ENCODE peak calls at places on chromosomes 6 and 20, in seven cellular contexts. X is cardiac fibroblast; S is AG10803; Q is Karpas-422; P is stimulated activated CD4-positive, alpha-beta T cell treated with anti-CD3 and anti-CD28 coated beads, Interleukin-12 subunit alpha, Interleukin-12 subunit beta, amount 100 ng/mL, for 4 hours; N is RWPE1; R is upper lobe of right lung. J is an unnamed sample.

GRCh38 chr6:103273048-103273447 is 1586.7 kb downstream of the HACE1 start:
- DNase-seq in X (peak; percentile 5), S (no peak), Q (peak; percentile 69), P (no peak), N (no peak), R (no peak), J (no peak)

GRCh38 chr20:41499961-41500725 is 118.0 kb downstream of the CHD6 start:
- DNase-seq in X (no peak), S (peak; percentile 94), Q (no peak), P (no peak), N (no peak), R (no peak), J (peak; percentile 42)

GRCh38 chr6:144909753-144910280 is 624.7 kb downstream of the UTRN start:
- DNase-seq in X (peak; percentile 24), S (no peak), Q (no peak), P (no peak), N (no peak), R (no peak), J (peak; percentile 44)

GRCh38 chr6:86203044-86203443 is 560.4 kb upstream of the SYNCRIP start:
- DNase-seq in X (no peak), S (no peak), Q (no peak), P (no peak), N (no peak), R (no peak), J (no peak)

GRCh38 chr6:142325111-142325510 is 23.3 kb downstream of the ADGRG6 start:
- DNase-seq in X (no peak), S (no peak), Q (no peak), P (no peak), N (no peak), R (no peak), J (no peak)

GRCh38 chr6:3137057-3137777 is 18.7 kb downstream of the BPHL start:
- DNase-seq in X (no peak), S (peak; percentile 11), Q (no peak), P (no peak), N (no peak), R (no peak), J (no peak)

GRCh38 chr6:41315943-41316342 is 19.5 kb upstream of the NCR2 start:
- DNase-seq in X (no peak), S (no peak), Q (no peak), P (no peak), N (no peak), R (no peak), J (no peak)

GRCh38 chr6:46849361-46849690 is 56.1 kb downstream of the MEP1A start:
- DNase-seq in X (no peak), S (no peak), Q (no peak), P (no peak), N (no peak), R (no peak), J (no peak)

GRCh38 chr6:4351857-4352669 is 216.7 kb upstream of the ECI2 start:
- DNase-seq in X (peak; percentile 96), S (peak; percentile 97), Q (no peak), P (no peak), N (peak; percentile 79), R (no peak), J (peak; percentile 86)

GRCh38 chr6:33450434-33450833 is 3.9 kb upstream of the ZBTB9 start:
- DNase-seq in X (no peak), S (no peak), Q (no peak), P (no peak), N (no peak), R (no peak), J (no peak)

GRCh38 chr6:52389626-52390360 is 27.8 kb downstream of the PAQR8 start:
- DNase-seq in X (peak; percentile 31), S (peak; percentile 31), Q (no peak), P (no peak), N (peak; percentile 26), R (peak; percentile 70), J (peak; percentile 63)

GRCh38 chr6:147201885-147202515 is 2.2 kb upstream of the STXBP5 start:
- DNase-seq in X (peak; percentile 54), S (peak; percentile 32), Q (peak; percentile 46), P (no peak), N (no peak), R (no peak), J (peak; percentile 32)

GRCh38 chr6:111011360-111012142 is 29.7 kb downstream of the RPF2 start:
- DNase-seq in X (peak; percentile 62), S (peak; percentile 45), Q (peak; percentile 68), P (no peak), N (peak; percentile 40), R (no peak), J (peak; percentile 43)

GRCh38 chr20:58603656-58604184 is 47.4 kb upstream of the STX16 start:
- DNase-seq in X (peak; percentile 46), S (peak; percentile 81), Q (no peak), P (no peak), N (no peak), R (no peak), J (peak; percentile 39)

GRCh38 chr6:88177961-88178464 is 11.9 kb upstream of the CNR1 start:
- DNase-seq in X (peak; percentile 83), S (peak; percentile 8), Q (peak; percentile 77), P (no peak), N (peak; percentile 23), R (no peak), J (peak; percentile 11)

GRCh38 chr6:36285187-36285612 is 15.3 kb downstream of the PNPLA1 start:
- DNase-seq in X (no peak), S (no peak), Q (no peak), P (no peak), N (no peak), R (no peak), J (no peak)

GRCh38 chr20:431012-431904 is 23.2 kb downstream of the RBCK1 start:
- DNase-seq in X (peak; percentile 59), S (peak; percentile 68), Q (peak; percentile 68), P (no peak), N (peak; percentile 78), R (no peak), J (peak; percentile 66)

GRCh38 chr20:59811681-59812171 is 121.7 kb downstream of the SYCP2 start:
- DNase-seq in X (no peak), S (no peak), Q (no peak), P (no peak), N (no peak), R (no peak), J (no peak)

GRCh38 chr6:112049051-112049799 is 4.7 kb upstream of the CCN6 start:
- DNase-seq in X (no peak), S (no peak), Q (no peak), P (no peak), N (no peak), R (no peak), J (peak; percentile 40)

GRCh38 chr6:126716826-126717514 is 377.1 kb downstream of the CENPW start:
- DNase-seq in X (no peak), S (no peak), Q (no peak), P (no peak), N (peak; percentile 36), R (no peak), J (no peak)

GRCh38 chr20:14820771-14821170 is 483.4 kb upstream of the FLRT3 start:
- DNase-seq in X (no peak), S (no peak), Q (no peak), P (no peak), N (no peak), R (no peak), J (no peak)

GRCh38 chr6:17303444-17303843 is 22.3 kb downstream of the RBM24 start:
- DNase-seq in X (no peak), S (no peak), Q (no peak), P (no peak), N (no peak), R (no peak), J (no peak)